ENCODE peak calls at places on chromosomes 5 and 9, in ten cellular contexts. W is GM12878, N is stomach, E is HepG2, L is suprapubic skin, B is transverse colon, Y is GM23338, Q is spleen, P is K562, F is GM12891. R is an unnamed sample.

GRCh38 chr9:103203172-103203571 is 208.0 kb downstream of the CYLC2 start:
- DNase-seq in W (no peak), N (no peak), E (no peak), L (no peak), B (no peak), Y (no peak), Q (no peak), P (no peak), F (no peak), R (no peak)

GRCh38 chr5:168446987-168447386 is 39.3 kb upstream of the RARS1 start:
- DNase-seq in W (no peak), N (no peak), E (no peak), L (no peak), B (no peak), Y (no peak), Q (no peak), P (no peak), F (no peak), R (no peak)

GRCh38 chr5:134101686-134102439 is 12.6 kb upstream of the TCF7 start:
- DNase-seq in W (peak), N (peak), E (peak), L (no peak), B (peak), Y (peak), Q (peak), P (peak), F (peak), R (peak)

GRCh38 chr5:71748360-71748759 is 29.3 kb downstream of the CARTPT start:
- DNase-seq in W (no peak), N (peak), E (no peak), L (no peak), B (peak), Y (no peak), Q (no peak), P (no peak), F (no peak), R (no peak)

GRCh38 chr9:100488171-100488570 is 15.2 kb downstream of the TMEFF1 start:
- DNase-seq in W (no peak), N (no peak), E (no peak), L (no peak), B (no peak), Y (no peak), Q (no peak), P (no peak), F (no peak), R (no peak)

GRCh38 chr9:117307701-117308100 is 107.2 kb downstream of the ASTN2 start:
- DNase-seq in W (no peak), N (no peak), E (no peak), L (no peak), B (no peak), Y (no peak), Q (no peak), P (no peak), F (no peak), R (no peak)

GRCh38 chr5:160979356-160979755 is 127.3 kb upstream of the ATP10B start:
- DNase-seq in W (no peak), N (no peak), E (no peak), L (no peak), B (no peak), Y (no peak), Q (no peak), P (no peak), F (no peak), R (no peak)

GRCh38 chr5:59275537-59276276 is 617.8 kb downstream of the PDE4D start:
- DNase-seq in W (no peak), N (peak), E (no peak), L (no peak), B (peak), Y (peak), Q (no peak), P (no peak), F (no peak), R (no peak)

GRCh38 chr9:90034071-90034470 is 429.3 kb downstream of the GADD45G start:
- DNase-seq in W (no peak), N (no peak), E (no peak), L (no peak), B (no peak), Y (no peak), Q (no peak), P (no peak), F (no peak), R (no peak)

GRCh38 chr9:108515856-108516255 is 339.9 kb downstream of the ACTL7B start:
- DNase-seq in W (no peak), N (no peak), E (no peak), L (no peak), B (no peak), Y (peak), Q (no peak), P (peak), F (no peak), R (no peak)

GRCh38 chr5:171776747-171777419 is 8.7 kb upstream of the SMIM23 start:
- DNase-seq in W (no peak), N (no peak), E (no peak), L (no peak), B (no peak), Y (peak), Q (no peak), P (no peak), F (no peak), R (no peak)

GRCh38 chr5:96595300-96596090 is 66.7 kb upstream of the CAST start:
- DNase-seq in W (no peak), N (no peak), E (peak), L (no peak), B (no peak), Y (peak), Q (no peak), P (peak), F (no peak), R (no peak)

GRCh38 chr9:6869081-6869948 is 111.5 kb downstream of the KDM4C start:
- DNase-seq in W (no peak), N (no peak), E (no peak), L (no peak), B (no peak), Y (peak), Q (no peak), P (no peak), F (no peak), R (no peak)

GRCh38 chr9:6655036-6655435 is 9.5 kb upstream of the GLDC start:
- DNase-seq in W (peak), N (no peak), E (no peak), L (no peak), B (no peak), Y (no peak), Q (no peak), P (no peak), F (no peak), R (no peak)

GRCh38 chr5:1211701-1212100 is 10.3 kb downstream of the SLC6A19 start:
- DNase-seq in W (no peak), N (no peak), E (no peak), L (no peak), B (no peak), Y (no peak), Q (peak), P (no peak), F (no peak), R (no peak)

GRCh38 chr5:103774736-103775135 is 212.1 kb upstream of the NUDT12 start:
- DNase-seq in W (no peak), N (no peak), E (no peak), L (no peak), B (no peak), Y (no peak), Q (no peak), P (no peak), F (no peak), R (no peak)

GRCh38 chr9:2526071-2526862 is 95.3 kb upstream of the VLDLR start:
- DNase-seq in W (no peak), N (no peak), E (no peak), L (no peak), B (no peak), Y (no peak), Q (no peak), P (no peak), F (no peak), R (no peak)

GRCh38 chr9:72661401-72662135 is 140.2 kb downstream of the TMC1 start:
- DNase-seq in W (no peak), N (no peak), E (no peak), L (no peak), B (no peak), Y (no peak), Q (no peak), P (no peak), F (no peak), R (no peak)

GRCh38 chr5:176647870-176648466 is 684 bp downstream of the TSPAN17 start:
- DNase-seq in W (no peak), N (peak), E (no peak), L (no peak), B (peak), Y (peak), Q (peak), P (peak), F (no peak), R (no peak)

GRCh38 chr9:137434498-137435380 is 6.4 kb downstream of the ENTPD8 start:
- DNase-seq in W (no peak), N (no peak), E (no peak), L (no peak), B (no peak), Y (no peak), Q (peak), P (no peak), F (no peak), R (no peak)

GRCh38 chr9:20623021-20623747 is 885 bp upstream of the MLLT3 start:
- DNase-seq in W (no peak), N (peak), E (no peak), L (peak), B (peak), Y (peak), Q (peak), P (no peak), F (no peak), R (no peak)

GRCh38 chr5:10556893-10557746 is 6.8 kb upstream of the ANKRD33B start:
- DNase-seq in W (no peak), N (no peak), E (no peak), L (no peak), B (no peak), Y (no peak), Q (no peak), P (no peak), F (no peak), R (no peak)

GRCh38 chr5:127705120-127705892 is 2.1 kb downstream of the CCDC192 start:
- DNase-seq in W (no peak), N (no peak), E (no peak), L (no peak), B (no peak), Y (peak), Q (no peak), P (peak), F (no peak), R (no peak)

GRCh38 chr9:121564861-121565260 is 65.2 kb upstream of the GGTA1 start:
- DNase-seq in W (no peak), N (peak), E (no peak), L (no peak), B (no peak), Y (no peak), Q (no peak), P (no peak), F (no peak), R (no peak)

GRCh38 chr5:176884571-176884890 is 14.6 kb downstream of the HK3 start:
- DNase-seq in W (no peak), N (no peak), E (no peak), L (no peak), B (no peak), Y (no peak), Q (peak), P (no peak), F (no peak), R (no peak)

GRCh38 chr9:36165766-36166149 is 3.4 kb upstream of the CCIN start:
- DNase-seq in W (no peak), N (no peak), E (no peak), L (no peak), B (no peak), Y (peak), Q (no peak), P (no peak), F (no peak), R (no peak)

GRCh38 chr9:38042626-38043359 is 26.2 kb downstream of the SHB start:
- DNase-seq in W (no peak), N (no peak), E (no peak), L (no peak), B (no peak), Y (no peak), Q (no peak), P (no peak), F (no peak), R (no peak)

GRCh38 chr5:54344653-54345052 is 34.3 kb upstream of the ARL15 start:
- DNase-seq in W (no peak), N (peak), E (no peak), L (no peak), B (no peak), Y (no peak), Q (no peak), P (no peak), F (no peak), R (no peak)

GRCh38 chr5:137563646-137564474 is 64.7 kb upstream of the SPOCK1 start:
- DNase-seq in W (no peak), N (no peak), E (no peak), L (no peak), B (no peak), Y (no peak), Q (no peak), P (no peak), F (no peak), R (no peak)

GRCh38 chr9:16540996-16541668 is 329.3 kb downstream of the BNC2 start:
- DNase-seq in W (no peak), N (no peak), E (no peak), L (no peak), B (no peak), Y (no peak), Q (no peak), P (no peak), F (no peak), R (no peak)

GRCh38 chr5:96726802-96727201 is 64.6 kb downstream of the CAST start:
- DNase-seq in W (no peak), N (no peak), E (no peak), L (no peak), B (no peak), Y (no peak), Q (no peak), P (no peak), F (no peak), R (no peak)

GRCh38 chr9:133658442-133659431 is 22.6 kb downstream of the DBH start:
- DNase-seq in W (no peak), N (peak), E (peak), L (no peak), B (peak), Y (no peak), Q (no peak), P (peak), F (no peak), R (no peak)

GRCh38 chr9:124350485-124351263 is 64.6 kb downstream of the PSMB7 start:
- DNase-seq in W (no peak), N (no peak), E (peak), L (peak), B (no peak), Y (no peak), Q (peak), P (no peak), F (no peak), R (no peak)

GRCh38 chr9:137453643-137454081 is 5.5 kb downstream of the NSMF start:
- DNase-seq in W (no peak), N (peak), E (peak), L (no peak), B (peak), Y (peak), Q (peak), P (peak), F (peak), R (peak)

GRCh38 chr9:113992994-113993393 is 85.1 kb downstream of the AMBP start:
- DNase-seq in W (no peak), N (no peak), E (no peak), L (peak), B (no peak), Y (no peak), Q (peak), P (no peak), F (peak), R (no peak)

GRCh38 chr9:112041536-112042243 is 133.4 kb downstream of the SUSD1 start:
- DNase-seq in W (no peak), N (no peak), E (peak), L (no peak), B (no peak), Y (peak), Q (no peak), P (no peak), F (no peak), R (no peak)
- TF ChIP-seq POLR2AphosphoS5 in W (no peak), N (peak), E (no peak), L (no peak), B (peak), Y (no peak), Q (no peak), P (no peak), F (no peak), R (no peak)

GRCh38 chr5:91383027-91383955 is at the start of gene ARRDC3:
- DNase-seq in W (peak), N (peak), E (peak), L (peak), B (peak), Y (peak), Q (peak), P (peak), F (peak), R (peak)

GRCh38 chr5:91381134-91381773 is 1.9 kb downstream of the ARRDC3 start:
- DNase-seq in W (no peak), N (no peak), E (no peak), L (no peak), B (no peak), Y (no peak), Q (no peak), P (no peak), F (no peak), R (no peak)

GRCh38 chr5:91380491-91381133 is 2.5 kb downstream of the ARRDC3 start:
- DNase-seq in W (peak), N (peak), E (peak), L (peak), B (peak), Y (peak), Q (peak), P (peak), F (peak), R (peak)

GRCh38 chr5:91382530-91383026 is 539 bp downstream of the ARRDC3 start:
- DNase-seq in W (peak), N (peak), E (peak), L (no peak), B (peak), Y (peak), Q (no peak), P (peak), F (no peak), R (no peak)

GRCh38 chr5:91381774-91382492 is 1.2 kb downstream of the ARRDC3 start:
- DNase-seq in W (peak), N (peak), E (peak), L (peak), B (peak), Y (peak), Q (peak), P (peak), F (no peak), R (peak)
- TF ChIP-seq POLR2AphosphoS5 in W (no peak), N (peak), E (peak), L (no peak), B (peak), Y (no peak), Q (no peak), P (peak), F (no peak), R (no peak)

GRCh38 chr9:129667378-129667777 is 1.9 kb downstream of the PRRX2 start:
- DNase-seq in W (no peak), N (no peak), E (no peak), L (no peak), B (no peak), Y (no peak), Q (no peak), P (no peak), F (no peak), R (no peak)

GRCh38 chr9:129664664-129665007 is 811 bp upstream of the PRRX2 start:
- DNase-seq in W (no peak), N (no peak), E (no peak), L (no peak), B (no peak), Y (peak), Q (no peak), P (no peak), F (no peak), R (no peak)

GRCh38 chr9:129665814-129666511 is 516 bp downstream of the PRRX2 start:
- DNase-seq in W (no peak), N (no peak), E (no peak), L (no peak), B (no peak), Y (peak), Q (no peak), P (no peak), F (no peak), R (no peak)

GRCh38 chr9:129666575-129666974 is 1.1 kb downstream of the PRRX2 start:
- DNase-seq in W (no peak), N (no peak), E (no peak), L (no peak), B (no peak), Y (no peak), Q (no peak), P (no peak), F (no peak), R (no peak)

GRCh38 chr9:129665008-129665771 is at the start of gene PRRX2:
- DNase-seq in W (no peak), N (no peak), E (no peak), L (no peak), B (no peak), Y (peak), Q (no peak), P (no peak), F (no peak), R (no peak)
- TF ChIP-seq POLR2AphosphoS5 in W (no peak), N (no peak), E (no peak), L (no peak), B (no peak), Y (no peak), Q (no peak), P (no peak), F (no peak), R (no peak)

DNA sequence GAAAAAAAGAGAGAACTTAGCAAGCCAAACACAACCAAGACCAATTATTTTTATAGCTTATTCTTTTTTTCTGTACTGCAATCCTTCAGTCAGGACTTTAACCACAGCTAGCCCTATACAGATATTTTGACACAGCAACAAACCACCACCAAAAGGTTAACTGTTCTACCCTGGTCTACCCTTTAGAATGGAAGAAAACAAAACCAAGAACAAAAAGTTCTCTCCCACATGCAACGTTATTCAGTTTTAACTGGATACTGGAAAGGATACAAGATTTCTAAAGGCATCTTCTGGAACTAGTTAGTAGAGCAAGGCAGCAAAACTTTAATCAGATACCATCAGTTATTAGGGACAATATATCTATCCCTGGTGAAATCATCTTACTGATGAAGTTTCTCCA is 32.6 kb downstream of the ECPAS start:
- DNase-seq in W (no peak), N (no peak), E (no peak), L (no peak), B (no peak), Y (no peak), Q (no peak), P (no peak), F (no peak), R (no peak)
- TF ChIP-seq POLR2AphosphoS5 in W (no peak), N (no peak), E (no peak), L (no peak), B (no peak), Y (no peak), Q (no peak), P (no peak), F (no peak), R (no peak)

GRCh38 chr5:32794086-32794485 is 83.0 kb downstream of the NPR3 start:
- DNase-seq in W (no peak), N (no peak), E (peak), L (no peak), B (no peak), Y (peak), Q (no peak), P (no peak), F (no peak), R (no peak)

GRCh38 chr5:32791536-32792240 is 80.6 kb downstream of the NPR3 start:
- DNase-seq in W (no peak), N (no peak), E (no peak), L (no peak), B (no peak), Y (no peak), Q (no peak), P (no peak), F (no peak), R (no peak)

GRCh38 chr5:32785639-32786216 is 74.6 kb downstream of the NPR3 start:
- DNase-seq in W (peak), N (no peak), E (no peak), L (no peak), B (no peak), Y (no peak), Q (no peak), P (no peak), F (no peak), R (no peak)

GRCh38 chr5:32790411-32790951 is 79.4 kb downstream of the NPR3 start:
- DNase-seq in W (no peak), N (no peak), E (no peak), L (no peak), B (no peak), Y (no peak), Q (no peak), P (no peak), F (no peak), R (no peak)
- TF ChIP-seq POLR2AphosphoS5 in W (no peak), N (no peak), E (no peak), L (no peak), B (no peak), Y (no peak), Q (no peak), P (no peak), F (no peak), R (no peak)

DNA sequence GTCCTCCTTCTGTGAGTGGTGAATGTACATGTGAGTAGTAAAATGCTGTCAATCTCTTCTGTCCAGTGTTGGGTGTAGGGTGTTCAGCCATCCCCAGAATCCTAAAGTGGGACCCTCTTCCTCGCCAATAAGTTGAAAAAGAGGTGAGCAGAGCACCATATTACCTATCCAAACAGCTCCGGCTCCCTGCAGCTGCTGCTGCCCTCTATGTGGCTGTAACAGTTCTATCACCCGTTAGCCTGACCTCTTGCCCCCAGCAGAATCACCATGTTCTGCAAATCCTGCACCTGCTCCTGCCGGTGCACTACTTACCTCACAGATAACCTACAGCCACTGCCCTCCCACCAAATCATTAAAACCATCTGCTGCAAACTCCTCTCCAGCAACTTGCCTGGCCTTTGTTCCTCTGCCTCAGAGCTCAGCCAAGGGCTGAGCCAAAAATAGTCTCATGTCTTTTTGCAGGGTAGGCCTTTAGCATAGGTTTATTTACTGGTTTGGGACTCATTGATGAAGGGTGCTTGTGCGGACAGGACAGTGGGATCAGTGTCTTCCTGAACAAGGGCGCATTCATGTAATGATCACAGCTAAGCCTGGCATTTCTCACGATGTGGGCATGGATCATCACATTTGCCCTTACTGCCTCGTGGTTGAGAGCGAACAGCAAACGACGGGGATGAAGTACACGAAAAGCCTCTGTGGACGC is 49.6 kb upstream of the CCL21 start:
- DNase-seq in W (no peak), N (no peak), E (no peak), L (no peak), B (no peak), Y (no peak), Q (no peak), P (no peak), F (no peak), R (no peak)
- TF ChIP-seq POLR2AphosphoS5 in W (no peak), N (no peak), E (no peak), L (no peak), B (no peak), Y (no peak), Q (no peak), P (no peak), F (no peak), R (no peak)

GRCh38 chr5:151107738-151108520 is 27.1 kb upstream of the TNIP1 start:
- DNase-seq in W (no peak), N (peak), E (no peak), L (no peak), B (peak), Y (no peak), Q (peak), P (no peak), F (no peak), R (no peak)
- TF ChIP-seq POLR2AphosphoS5 in W (peak), N (peak), E (no peak), L (no peak), B (peak), Y (no peak), Q (no peak), P (no peak), F (peak), R (peak)

R was measured in GM12892.